ENCODE peak calls at places on chromosome 17, in six cellular contexts. Z is prostate gland, F is heart right ventricle, K is ascending aorta, R is BE2C, G is astrocyte. J is an unnamed sample. For H3K27me3, the result is how much of the 10 kb centered on the place peaks cover.

GRCh38 chr17:31582151-31582907 is 190.9 kb downstream of the RAB11FIP4 start:
- DNase-seq in Z (no peak), F (peak), K (peak), R (peak), G (no peak), J (peak)

GRCh38 chr17:31391496-31391949 is at the start of gene RAB11FIP4:
- DNase-seq in Z (no peak), F (no peak), K (no peak), R (peak), G (no peak), J (no peak)

GRCh38 chr17:64399767-64400156 is 9.1 kb upstream of the PECAM1 start:
- DNase-seq in Z (no peak), F (no peak), K (no peak), R (no peak), G (no peak), J (no peak)

GRCh38 chr17:60161598-60162330 is 12.0 kb downstream of the CA4 start:
- DNase-seq in Z (no peak), F (no peak), K (peak), R (no peak), G (no peak), J (no peak)

GRCh38 chr17:67528751-67529436 is 151.8 kb downstream of the PITPNC1 start:
- DNase-seq in Z (peak), F (peak), K (peak), R (peak), G (peak), J (peak)

GRCh38 chr17:63998050-63998720 is at the start of gene PRR29:
- DNase-seq in Z (peak), F (peak), K (peak), R (peak), G (no peak), J (peak)

GRCh38 chr17:82030470-82031302 is 792 bp upstream of the RAC3 start:
- DNase-seq in Z (peak), F (peak), K (peak), R (peak), G (peak), J (no peak)

GRCh38 chr17:30290696-30291570 is 811 bp downstream of the BLMH start:
- DNase-seq in Z (peak), F (peak), K (no peak), R (peak), G (no peak), J (peak)

GRCh38 chr17:65750678-65751077 is 189.2 kb upstream of the AXIN2 start:
- DNase-seq in Z (peak), F (peak), K (no peak), R (peak), G (peak), J (peak)

GRCh38 chr17:7713782-7714181 is 3.8 kb upstream of the DNAH2 start:
- DNase-seq in Z (no peak), F (no peak), K (no peak), R (no peak), G (no peak), J (no peak)

GRCh38 chr17:74113326-74113725 is 90.2 kb upstream of the RPL38 start:
- DNase-seq in Z (no peak), F (no peak), K (no peak), R (no peak), G (no peak), J (no peak)

GRCh38 chr17:79702071-79702470 is 28.7 kb upstream of the ENPP7 start:
- DNase-seq in Z (no peak), F (no peak), K (no peak), R (no peak), G (no peak), J (no peak)

GRCh38 chr17:11996722-11997146 is 541 bp downstream of the ZNF18 start:
- DNase-seq in Z (peak), F (peak), K (peak), R (no peak), G (peak), J (peak)

GRCh38 chr17:11986939-11987329 is 10.3 kb downstream of the ZNF18 start:
- DNase-seq in Z (no peak), F (peak), K (no peak), R (no peak), G (peak), J (no peak)

GRCh38 chr17:16987830-16988601 is 16.1 kb upstream of the TNFRSF13B start:
- DNase-seq in Z (no peak), F (peak), K (peak), R (peak), G (peak), J (peak)

GRCh38 chr17:27315322-27315721 is 21.4 kb downstream of the WSB1 start:
- DNase-seq in Z (peak), F (peak), K (peak), R (peak), G (peak), J (peak)

GRCh38 chr17:79082311-79083190 is 7.9 kb downstream of the ENGASE start:
- DNase-seq in Z (no peak), F (peak), K (no peak), R (peak), G (no peak), J (peak)

GRCh38 chr17:80029235-80029974 is 6.3 kb downstream of the TBC1D16 start:
- DNase-seq in Z (no peak), F (peak), K (peak), R (no peak), G (peak), J (peak)

GRCh38 chr17:42288985-42289862 is 926 bp downstream of the STAT5A start:
- DNase-seq in Z (no peak), F (no peak), K (peak), R (no peak), G (no peak), J (no peak)

GRCh38 chr17:12765544-12765943 is 23.8 kb upstream of the ARHGAP44 start:
- DNase-seq in Z (no peak), F (peak), K (peak), R (no peak), G (peak), J (peak)

GRCh38 chr17:27552467-27552779 is 78.6 kb upstream of the LGALS9 start:
- DNase-seq in Z (no peak), F (no peak), K (no peak), R (peak), G (peak), J (peak)

GRCh38 chr17:74704536-74704935 is 8.2 kb downstream of the CD300LF start:
- DNase-seq in Z (no peak), F (no peak), K (no peak), R (no peak), G (no peak), J (no peak)

GRCh38 chr17:68566145-68566738 is 34.9 kb downstream of the FAM20A start:
- DNase-seq in Z (no peak), F (no peak), K (no peak), R (no peak), G (no peak), J (no peak)

GRCh38 chr17:32445976-32446375 is 1.7 kb downstream of the PSMD11 start:
- DNase-seq in Z (no peak), F (no peak), K (no peak), R (no peak), G (peak), J (no peak)

GRCh38 chr17:63249256-63250006 is 196.7 kb downstream of the CYB561 start:
- DNase-seq in Z (no peak), F (no peak), K (no peak), R (no peak), G (peak), J (no peak)

GRCh38 chr17:44928950-44929720 is 13.8 kb upstream of the GFAP start:
- DNase-seq in Z (no peak), F (no peak), K (no peak), R (no peak), G (no peak), J (no peak)

DNA sequence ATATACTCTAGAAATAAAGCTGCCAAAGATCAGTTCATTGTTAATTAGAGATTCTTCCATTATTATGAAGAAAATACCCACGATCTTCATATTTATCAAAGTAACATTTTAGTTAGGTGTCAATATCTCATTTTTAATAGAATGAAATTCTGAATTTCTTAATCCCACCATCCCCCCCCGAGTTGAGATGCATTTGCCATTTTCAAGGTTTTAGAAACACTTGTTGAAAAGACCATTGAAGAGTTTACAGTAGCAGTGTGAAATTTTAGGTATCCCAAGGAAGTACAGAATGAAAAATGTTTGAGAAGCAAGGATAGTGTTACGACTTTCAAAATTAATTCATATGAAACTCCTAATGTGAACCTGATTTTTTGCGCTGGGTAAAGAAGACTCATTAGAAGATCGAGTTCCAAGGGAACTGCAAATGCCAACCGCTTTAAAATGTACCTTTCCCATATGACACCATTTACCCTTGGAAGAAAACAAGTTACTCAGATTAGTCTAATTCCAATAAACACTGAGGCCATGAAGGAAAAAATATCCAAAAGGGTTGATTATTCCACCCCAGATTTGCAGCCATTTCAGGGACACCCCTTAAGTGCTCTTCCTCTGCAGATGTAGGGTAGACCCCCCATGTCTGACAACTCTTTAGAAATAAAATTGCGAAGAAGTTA is 731 bp downstream of the IKZF3 start:
- DNase-seq in Z (no peak), F (no peak), K (no peak), R (no peak), G (no peak), J (no peak)
- H3K27me3 ChIP-seq in Z (under half), F (half or more), K (under half), R (half or more), G (half or more), J (half or more)

DNA sequence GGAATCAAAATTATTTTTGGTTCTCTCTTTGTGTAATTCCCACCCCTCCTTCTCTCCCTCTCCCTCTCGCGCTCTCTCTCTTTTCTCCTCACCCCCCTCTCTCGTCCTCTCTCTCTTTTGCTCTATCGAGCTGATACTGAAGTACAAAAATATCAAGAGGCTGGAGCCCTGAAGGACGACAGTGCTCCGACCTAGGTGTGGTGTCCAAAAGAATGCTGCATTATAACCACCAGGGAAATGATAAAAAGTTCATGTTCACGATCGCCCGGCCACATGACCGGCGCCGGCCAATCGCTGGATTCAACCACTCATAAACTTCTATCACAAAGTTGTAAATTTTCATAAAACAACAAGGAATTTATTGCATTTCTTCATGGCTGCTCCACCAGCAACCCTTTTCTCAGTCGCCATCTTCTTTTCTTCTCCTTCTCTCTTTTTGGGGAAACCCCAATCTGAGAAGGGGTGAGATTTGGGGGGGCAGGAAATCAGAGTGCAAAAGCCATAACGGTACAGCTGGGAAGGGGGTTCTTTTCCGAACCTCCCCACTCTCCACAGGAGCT is at the start of gene HOXB6:
- DNase-seq in Z (no peak), F (no peak), K (peak), R (no peak), G (no peak), J (peak)
- H3K4me3 ChIP-seq in Z (no peak), F (no peak), K (peak), R (no peak), G (no peak), J (peak)

DNA sequence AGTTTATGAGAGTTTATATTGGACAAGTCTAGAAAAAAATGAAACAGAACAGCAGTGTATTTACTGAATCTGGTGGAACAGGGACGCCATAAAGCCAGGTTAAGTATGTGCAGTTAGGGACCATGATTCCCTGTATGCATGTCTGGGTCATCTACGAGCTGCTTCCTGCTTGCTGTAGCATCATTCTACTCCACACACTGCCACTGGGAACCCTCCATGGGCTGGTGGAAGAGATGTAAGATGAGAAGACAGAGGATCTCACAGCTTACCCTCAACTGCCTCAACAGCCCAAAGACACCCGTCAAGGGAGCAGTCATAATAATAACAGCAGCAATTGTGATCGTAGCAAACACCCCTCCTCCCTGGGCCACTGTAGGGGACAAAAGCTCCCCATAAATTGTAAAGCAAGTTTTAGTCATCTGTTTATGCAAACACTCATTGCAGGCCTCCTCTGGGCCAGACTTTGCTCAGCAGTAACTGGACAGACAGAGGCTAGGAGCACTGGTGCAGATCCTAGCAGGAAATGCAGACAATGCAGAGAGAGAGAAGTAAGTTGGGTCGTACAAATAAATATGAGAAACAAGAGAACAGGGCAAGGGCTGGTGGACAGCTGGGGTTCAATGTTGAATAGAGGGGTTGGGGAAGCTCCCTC is 188.1 kb downstream of the SOX9 start:
- DNase-seq in Z (no peak), F (no peak), K (no peak), R (no peak), G (no peak), J (no peak)
- H3K27me3 ChIP-seq in Z (under half), F (under half), K (under half), R (under half), G (under half), J (under half)

GRCh38 chr17:10844667-10845387 is 6.9 kb upstream of the PIRT start:
- DNase-seq in Z (peak), F (peak), K (peak), R (peak), G (peak), J (peak)

GRCh38 chr17:10843806-10844205 is 5.9 kb upstream of the PIRT start:
- DNase-seq in Z (peak), F (peak), K (no peak), R (no peak), G (no peak), J (no peak)

GRCh38 chr17:10845388-10845751 is 7.5 kb upstream of the PIRT start:
- DNase-seq in Z (no peak), F (no peak), K (no peak), R (no peak), G (no peak), J (no peak)

GRCh38 chr17:10838682-10839081 is 795 bp upstream of the PIRT start:
- DNase-seq in Z (no peak), F (no peak), K (no peak), R (no peak), G (no peak), J (no peak)

DNA sequence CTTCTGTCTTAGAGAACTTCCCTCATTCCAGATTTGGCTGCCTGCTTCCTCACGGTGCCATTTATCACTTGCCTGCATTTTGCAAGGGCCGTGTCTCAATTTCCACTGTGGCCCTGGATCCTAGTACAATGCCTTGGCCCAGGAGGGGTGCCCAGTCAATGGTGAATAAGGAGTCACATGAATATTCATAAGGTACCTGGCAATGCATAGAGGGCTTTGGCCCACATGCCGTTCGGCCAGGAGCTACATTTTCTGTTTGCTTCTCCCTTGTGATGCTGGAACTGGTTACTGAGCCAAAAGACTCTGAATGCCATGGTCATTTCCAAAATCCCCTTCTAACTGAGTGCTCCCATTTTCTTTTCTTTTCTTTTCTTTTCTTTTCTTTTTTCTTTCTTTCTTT is 4.8 kb upstream of the PIRT start:
- DNase-seq in Z (peak), F (no peak), K (no peak), R (no peak), G (no peak), J (no peak)
- H3K4me3 ChIP-seq in Z (no peak), F (no peak), K (no peak), R (no peak), G (no peak), J (no peak)

DNA sequence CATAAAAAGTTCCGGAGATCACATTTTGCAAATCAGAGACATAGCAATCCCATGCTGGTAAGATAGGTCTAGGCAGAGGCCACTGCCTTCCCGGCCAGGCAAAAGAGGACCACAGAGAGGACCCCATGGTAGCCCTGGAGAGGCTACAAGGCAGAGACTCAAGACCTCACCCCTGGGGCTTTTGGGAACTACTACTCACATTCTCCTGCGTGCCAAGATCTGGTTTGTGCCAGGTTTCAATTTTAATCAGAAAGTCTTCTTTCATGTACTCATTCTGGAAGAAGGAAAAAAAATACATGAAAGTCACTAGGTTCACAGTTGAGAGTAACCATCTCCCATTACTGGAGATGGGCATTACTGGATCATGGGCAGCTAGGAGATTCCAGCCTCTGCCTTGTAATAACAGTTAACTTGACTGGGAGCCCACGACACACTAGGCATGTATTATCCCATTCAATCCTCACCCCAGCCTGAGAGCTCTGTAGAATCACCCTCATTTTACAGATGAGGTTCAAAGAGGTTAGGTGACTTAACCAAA is 21.2 kb downstream of the PITPNA start:
- DNase-seq in Z (no peak), F (no peak), K (no peak), R (no peak), G (no peak), J (no peak)
- H3K27me3 ChIP-seq in Z (under half), F (under half), K (under half), R (under half), G (under half), J (under half)

GRCh38 chr17:43721537-43722268 is 36.9 kb downstream of the SOST start:
- DNase-seq in Z (no peak), F (no peak), K (no peak), R (no peak), G (no peak), J (peak)
- H3K4me3 ChIP-seq in Z (no peak), F (peak), K (no peak), R (no peak), G (no peak), J (no peak)

DNA sequence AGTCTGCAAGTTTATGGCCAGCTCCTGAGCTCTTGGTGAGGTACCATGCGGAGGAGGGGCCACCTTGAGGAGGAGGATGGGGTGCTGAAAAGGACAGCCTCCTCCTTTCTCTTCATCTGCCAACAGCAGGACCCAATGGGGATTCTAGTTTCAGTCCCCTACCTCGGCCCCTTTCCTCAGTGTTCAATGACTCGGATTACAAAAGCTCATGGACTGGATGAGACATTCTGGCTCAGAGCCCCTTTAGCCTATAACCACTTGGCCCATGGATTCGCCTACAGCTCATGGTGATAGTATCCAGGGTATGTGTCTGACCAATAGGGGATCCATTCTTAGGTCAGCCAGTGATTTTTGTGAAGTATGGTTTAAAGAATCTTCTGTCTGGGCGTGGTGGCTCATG is 8.5 kb upstream of the PIK3R6 start:
- DNase-seq in Z (no peak), F (no peak), K (no peak), R (no peak), G (peak), J (peak)
- H3K27me3 ChIP-seq in Z (under half), F (under half), K (under half), R (under half), G (under half), J (under half)

GRCh38 chr17:38418693-38419507 is 9.4 kb upstream of the ARHGAP23 start:
- DNase-seq in Z (no peak), F (no peak), K (no peak), R (peak), G (no peak), J (no peak)

GRCh38 chr17:38418069-38418692 is 10.1 kb upstream of the ARHGAP23 start:
- DNase-seq in Z (no peak), F (no peak), K (no peak), R (no peak), G (no peak), J (no peak)

GRCh38 chr17:38416840-38417209 is 11.4 kb upstream of the ARHGAP23 start:
- DNase-seq in Z (no peak), F (no peak), K (no peak), R (no peak), G (no peak), J (no peak)

GRCh38 chr17:38417210-38417951 is 10.9 kb upstream of the ARHGAP23 start:
- DNase-seq in Z (no peak), F (no peak), K (no peak), R (no peak), G (no peak), J (no peak)

GRCh38 chr17:38415250-38416194 is 12.7 kb upstream of the ARHGAP23 start:
- DNase-seq in Z (no peak), F (no peak), K (no peak), R (peak), G (peak), J (peak)
- H3K4me3 ChIP-seq in Z (no peak), F (peak), K (no peak), R (peak), G (no peak), J (no peak)

J was measured in MG63.